ENCODE peak calls at places on chromosome 5, in five cellular contexts. P is GM23338, V is left ventricle myocardium inferior, D is neural progenitor cell, J is IMR-90. C is an unnamed sample.

GRCh38 chr5:1152771-1153282 is 41.0 kb upstream of the SLC12A7 start:
- DNase-seq in P (no peak), V (no peak), D (peak; percentile 38), J (no peak), C (no peak)

GRCh38 chr5:53480474-53481353 is at the start of gene FST:
- DNase-seq in P (peak; percentile 66), V (peak; percentile 24), D (peak; percentile 88), J (peak; percentile 36), C (peak; percentile 28)

GRCh38 chr5:178785999-178786398 is 55.5 kb upstream of the ZNF354A start:
- DNase-seq in P (no peak), V (no peak), D (no peak), J (no peak), C (peak; percentile 24)

GRCh38 chr5:67578011-67578410 is 381.4 kb upstream of the CD180 start:
- DNase-seq in P (no peak), V (no peak), D (no peak), J (no peak), C (peak; percentile 2)

GRCh38 chr5:147619281-147619680 is 109.4 kb upstream of the DPYSL3 start:
- DNase-seq in P (no peak), V (no peak), D (no peak), J (no peak), C (peak; percentile 7)

GRCh38 chr5:139027150-139027549 is 152.0 kb upstream of the LRRTM2 start:
- DNase-seq in P (no peak), V (no peak), D (no peak), J (no peak), C (no peak)

GRCh38 chr5:59842999-59843398 is 50.5 kb downstream of the PDE4D start:
- DNase-seq in P (no peak), V (no peak), D (no peak), J (peak; percentile 59), C (peak; percentile 49)

GRCh38 chr5:43729846-43730478 is 127.0 kb downstream of the NNT start:
- DNase-seq in P (peak; percentile 43), V (no peak), D (no peak), J (peak; percentile 51), C (peak; percentile 65)

GRCh38 chr5:112738180-112738560 is 485 bp downstream of the APC start:
- DNase-seq in P (peak; percentile 48), V (no peak), D (peak; percentile 36), J (no peak), C (peak; percentile 5)

GRCh38 chr5:138603521-138603920 is 28.3 kb upstream of the HSPA9 start:
- DNase-seq in P (no peak), V (no peak), D (peak; percentile 40), J (peak; percentile 67), C (no peak)

GRCh38 chr5:159091051-159091450 is 8.7 kb downstream of the EBF1 start:
- DNase-seq in P (no peak), V (no peak), D (no peak), J (no peak), C (no peak)

GRCh38 chr5:56088967-56089829 is 94.4 kb upstream of the IL6ST start:
- DNase-seq in P (no peak), V (no peak), D (no peak), J (peak; percentile 80), C (peak; percentile 96)

GRCh38 chr5:95283761-95284511 is 958 bp downstream of the MCTP1 start:
- DNase-seq in P (peak; percentile 79), V (no peak), D (peak; percentile 69), J (no peak), C (no peak)

GRCh38 chr5:128038641-128039040 is 44.9 kb upstream of the SLC12A2 start:
- DNase-seq in P (no peak), V (no peak), D (no peak), J (peak; percentile 73), C (peak; percentile 31)
- H3K4me3 ChIP-seq in P (no peak overlapping the region), V (no peak overlapping the region), D (no peak overlapping the region), J (no peak overlapping the region), C (no peak overlapping the region)

GRCh38 chr5:42514759-42515158 is 91.5 kb downstream of the GHR start:
- DNase-seq in P (peak; percentile 49), V (no peak), D (peak; percentile 20), J (no peak), C (no peak)
- TF ChIP-seq CTCF in P (peak; percentile 56), V (peak; percentile 35), D (peak; percentile 39), J (no peak), C (no peak)

GRCh38 chr5:141328231-141328630 is 2.1 kb upstream of the PCDHGA1 start:
- DNase-seq in P (no peak), V (no peak), D (no peak), J (no peak), C (no peak)

GRCh38 chr5:141326088-141326854 is 4.0 kb upstream of the PCDHGA1 start:
- DNase-seq in P (peak; percentile 88), V (peak; percentile 74), D (peak; percentile 65), J (peak; percentile 82), C (peak; percentile 71)

DNA sequence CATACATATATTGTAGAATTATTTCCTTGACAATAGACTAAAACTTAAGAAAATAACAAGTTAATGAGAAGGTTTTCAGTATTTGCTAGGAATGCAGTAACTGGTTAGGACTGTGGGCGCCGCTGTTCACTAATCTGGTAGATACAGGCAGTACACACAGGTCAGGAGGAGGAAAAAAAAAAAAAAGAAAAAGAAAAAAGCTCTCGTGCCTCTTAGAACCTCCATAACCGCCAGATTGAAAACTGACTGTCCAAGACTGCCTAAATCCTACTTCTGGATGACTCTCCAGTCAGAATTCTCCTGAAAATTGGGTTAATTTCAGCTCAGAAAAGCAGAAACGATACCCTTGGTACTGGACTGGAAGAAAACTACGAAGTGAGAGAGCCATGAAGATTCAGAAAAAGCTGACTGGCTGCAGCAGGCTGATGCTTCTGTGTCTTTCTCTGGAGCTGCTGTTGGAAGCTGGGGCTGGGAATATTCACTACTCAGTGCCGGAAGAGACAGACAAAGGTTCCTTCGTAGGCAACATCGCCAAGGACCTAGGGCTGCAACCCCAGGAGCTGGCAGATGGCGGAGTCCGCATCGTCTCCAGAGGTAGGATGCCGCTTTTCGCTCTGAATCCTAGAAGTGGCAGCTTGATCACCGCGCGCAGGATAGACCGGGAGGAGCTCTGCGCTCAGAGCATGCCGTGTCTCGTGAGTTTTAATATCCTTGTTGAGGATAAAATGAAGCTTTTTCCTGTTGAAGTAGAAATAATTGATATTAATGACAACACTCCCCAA is at the start of gene PCDHGA1:
- DNase-seq in P (peak; percentile 63), V (no peak), D (peak; percentile 13), J (peak; percentile 75), C (peak; percentile 64)
- H3K4me3 ChIP-seq in P (no peak within 1 kb of the TSS), V (peak within 1 kb of the TSS; percentile 55), D (no peak within 1 kb of the TSS), J (peak within 1 kb of the TSS; percentile 55), C (peak within 1 kb of the TSS; percentile 31)

GRCh38 chr5:135729582-135729879 is 104.9 kb upstream of the SLC25A48 start:
- DNase-seq in P (peak; percentile 57), V (no peak), D (peak; percentile 25), J (no peak), C (peak; percentile 5)
- TF ChIP-seq CTCF in P (peak; percentile 63), V (peak; percentile 26), D (peak; percentile 66), J (peak; percentile 5), C (peak; percentile 21)

DNA sequence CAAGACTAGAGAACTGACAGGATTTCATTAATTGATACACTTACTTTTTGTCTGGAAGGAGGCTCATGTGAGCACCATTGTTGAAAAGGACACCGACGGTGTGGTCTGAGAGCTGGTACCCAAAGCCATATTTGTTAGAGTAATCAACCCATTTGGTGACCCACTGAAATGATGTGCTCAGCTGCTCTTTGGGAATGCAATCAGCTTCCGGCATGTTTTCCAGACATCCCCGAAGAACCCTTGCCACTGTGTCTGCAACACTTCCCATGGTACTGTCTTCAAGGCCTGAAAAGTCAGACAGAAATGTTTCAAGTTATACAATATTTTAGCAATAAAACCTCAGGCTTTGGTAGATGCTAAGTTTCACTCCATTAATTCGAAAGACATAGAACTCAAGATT is 4.4 kb downstream of the PLK2 start:
- DNase-seq in P (no peak), V (no peak), D (no peak), J (no peak), C (no peak)
- H3K4me3 ChIP-seq in P (no peak overlapping the region), V (peak overlapping the region; percentile 90), D (no peak overlapping the region), J (no peak overlapping the region), C (no peak overlapping the region)

GRCh38 chr5:74035521-74035937 is 409.5 kb downstream of the ARHGEF28 start:
- DNase-seq in P (peak; percentile 68), V (no peak), D (no peak), J (peak; percentile 69), C (peak; percentile 91)
- TF ChIP-seq CTCF in P (peak; percentile 62), V (peak; percentile 62), D (peak; percentile 19), J (peak; percentile 48), C (peak; percentile 68)

C was measured in fibroblast of mammary gland.